ENCODE peak calls at places on chromosomes 13 and 19, in eight cellular contexts. Y, K, E, J, R, X, L and H are unnamed samples.

GRCh38 chr13:24065172-24065571 is 95.3 kb upstream of the SPATA13 start:
- DNase-seq in X (no peak), L (no peak), J (no peak), R (no peak), E (no peak), K (no peak), Y (no peak), H (no peak)

GRCh38 chr13:27926644-27927434 is 7.0 kb downstream of the PDX1 start:
- DNase-seq in X (peak; percentile 50), R (no peak), J (no peak), L (no peak), Y (no peak), K (no peak), E (no peak), H (no peak)

GRCh38 chr19:31913103-31913710 is 432.2 kb upstream of the ZNF507 start:
- DNase-seq in X (no peak), J (no peak), L (no peak), R (no peak), Y (no peak), K (no peak), E (no peak), H (no peak)

GRCh38 chr13:64305246-64305645 is 2889.6 kb upstream of the PCDH20 start:
- DNase-seq in R (peak; percentile 69), E (no peak), Y (peak; percentile 49), X (no peak), K (no peak), L (no peak), J (no peak), H (peak; percentile 12)

GRCh38 chr19:42468273-42468796 is 25.6 kb upstream of the CXCL17 start:
- DNase-seq in R (peak; percentile 62), E (peak; percentile 64), L (no peak), X (no peak), J (no peak), Y (peak; percentile 76), K (peak; percentile 2), H (peak; percentile 81)

GRCh38 chr13:68888832-68889231 is 1218.8 kb upstream of the ATXN8OS start:
- DNase-seq in X (no peak), L (no peak), E (no peak), J (no peak), Y (no peak), K (no peak), R (no peak), H (no peak)

GRCh38 chr13:40789275-40790231 is at the start of gene SLC25A15:
- DNase-seq in Y (peak; percentile 91), R (peak; percentile 80), E (peak; percentile 78), J (peak; percentile 58), K (peak; percentile 46), L (peak; percentile 77), X (peak; percentile 88), H (peak; percentile 95)

GRCh38 chr19:16714702-16715294 is 4.8 kb upstream of the NWD1 start:
- DNase-seq in K (no peak), R (peak; percentile 16), L (peak; percentile 8), Y (peak; percentile 59), J (no peak), X (peak; percentile 30), E (peak; percentile 72), H (peak; percentile 3)

GRCh38 chr19:39845621-39846175 is 481 bp downstream of the FBL start:
- DNase-seq in E (no peak), Y (peak; percentile 31), J (peak; percentile 87), L (no peak), R (no peak), K (no peak), X (no peak), H (peak; percentile 70)

GRCh38 chr13:63044617-63045016 is 1629.0 kb upstream of the PCDH20 start:
- DNase-seq in X (no peak), E (no peak), J (no peak), L (no peak), K (no peak), Y (no peak), R (no peak), H (no peak)

GRCh38 chr13:63050287-63050686 is 1634.6 kb upstream of the PCDH20 start:
- DNase-seq in R (no peak), E (no peak), J (no peak), L (no peak), X (no peak), K (no peak), Y (no peak), H (no peak)

DNA sequence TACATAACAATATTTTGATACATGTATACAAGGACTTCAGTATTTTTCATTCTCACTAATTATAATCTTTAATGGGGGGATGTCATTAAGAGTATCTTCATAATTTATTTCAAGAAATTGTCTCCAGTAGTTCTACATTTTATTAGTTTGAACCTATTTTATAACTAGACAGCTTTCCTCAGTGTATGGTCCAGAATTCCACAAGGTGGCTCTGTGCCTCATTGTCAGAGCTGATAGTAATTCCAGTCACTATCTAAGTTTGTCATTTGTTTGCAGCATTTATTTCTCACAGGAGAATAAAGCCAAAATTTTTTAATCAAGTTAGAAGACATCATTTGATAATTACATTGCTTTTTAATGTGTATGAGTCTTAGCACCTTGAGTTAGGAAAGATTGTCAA is 1633.0 kb upstream of the PCDH20 start:
- DNase-seq in K (no peak), L (no peak), Y (no peak), X (no peak), J (no peak), R (no peak), E (no peak), H (peak; percentile 18)
- TF ChIP-seq CTCF in K (peak; percentile 23), L (no peak), Y (no peak), X (no peak), J (no peak), R (peak; percentile 26), E (no peak), H (no peak)

GRCh38 chr19:17873661-17874422 is 2.1 kb downstream of the SLC5A5 start:
- DNase-seq in E (peak; percentile 60), X (no peak), Y (peak; percentile 30), R (no peak), L (no peak), J (peak; percentile 49), K (no peak), H (peak; percentile 56)

GRCh38 chr19:17879466-17879865 is 7.7 kb downstream of the SLC5A5 start:
- DNase-seq in E (no peak), L (no peak), J (no peak), K (no peak), Y (no peak), X (no peak), R (no peak), H (no peak)

GRCh38 chr19:17874423-17875135 is 2.8 kb downstream of the SLC5A5 start:
- DNase-seq in Y (no peak), L (no peak), R (no peak), E (no peak), J (no peak), X (no peak), K (no peak), H (no peak)

GRCh38 chr19:17881701-17882100 is 10.0 kb downstream of the SLC5A5 start:
- DNase-seq in K (no peak), Y (no peak), E (no peak), R (no peak), L (no peak), X (no peak), J (no peak), H (no peak)

GRCh38 chr19:17877696-17878095 is 6.0 kb downstream of the SLC5A5 start:
- DNase-seq in L (no peak), Y (no peak), K (no peak), R (no peak), J (no peak), E (no peak), X (no peak), H (no peak)
- H3K4me3 ChIP-seq in L (no peak overlapping the region), Y (no peak overlapping the region), K (no peak overlapping the region), R (no peak overlapping the region), J (no peak overlapping the region), E (no peak overlapping the region), X (no peak overlapping the region), H (no peak overlapping the region)

DNA sequence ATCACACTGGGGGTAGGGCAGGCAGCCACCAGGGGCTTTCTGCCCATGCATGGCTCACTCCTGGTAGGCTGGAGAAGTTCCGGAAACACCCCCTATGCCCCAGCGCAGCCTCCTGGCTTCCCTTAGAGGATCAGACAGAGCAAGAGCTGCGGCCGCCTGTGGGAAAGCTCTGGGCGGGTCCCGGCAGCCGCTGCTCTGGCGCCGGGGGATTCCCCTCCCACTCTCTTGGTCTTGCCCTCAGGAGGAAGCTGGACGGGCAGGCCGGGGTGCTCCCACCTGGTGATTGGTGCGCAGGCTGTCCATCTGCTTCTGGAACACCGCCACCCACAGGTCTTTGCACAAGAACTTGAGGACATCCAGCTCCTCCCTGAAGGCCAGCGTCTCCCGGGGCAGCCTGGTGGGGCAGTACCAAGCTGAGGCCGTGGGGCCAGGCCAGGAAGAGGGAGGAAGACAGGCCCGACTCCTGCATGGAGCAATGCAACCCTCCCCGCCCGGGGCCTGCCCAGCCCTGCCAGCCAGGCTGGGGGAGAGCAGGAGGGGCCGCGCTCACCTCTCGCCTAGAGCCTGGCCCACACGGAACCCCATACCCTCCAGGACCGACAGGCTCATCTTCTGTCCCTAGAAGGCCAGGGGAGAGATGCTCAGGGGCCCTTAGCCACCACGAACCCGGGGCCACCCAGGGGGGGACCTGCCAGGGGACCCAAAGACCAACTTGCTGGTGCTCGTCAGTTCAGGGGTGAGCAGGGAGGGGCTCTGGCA is 4.0 kb upstream of the NKPD1 start:
- DNase-seq in K (no peak), L (peak; percentile 36), J (no peak), E (peak; percentile 75), R (peak; percentile 68), X (peak; percentile 56), Y (peak; percentile 89), H (no peak)
- TF ChIP-seq CTCF in K (no peak), L (no peak), J (no peak), E (no peak), R (no peak), X (no peak), Y (no peak), H (no peak)

GRCh38 chr13:111248822-111249221 is 71.6 kb upstream of the TEX29 start:
- DNase-seq in R (no peak), E (no peak), K (no peak), L (no peak), Y (no peak), X (peak; percentile 24), J (no peak), H (no peak)
- H3K4me3 ChIP-seq in R (no peak overlapping the region), E (no peak overlapping the region), K (no peak overlapping the region), L (no peak overlapping the region), Y (no peak overlapping the region), X (no peak overlapping the region), J (no peak overlapping the region), H (no peak overlapping the region)

GRCh38 chr19:55632463-55632834 is 8.1 kb upstream of the ZNF784 start:
- DNase-seq in J (peak; percentile 80), Y (peak; percentile 97), L (peak; percentile 92), R (peak; percentile 90), K (peak; percentile 95), X (peak; percentile 94), E (peak; percentile 97), H (peak; percentile 95)
- TF ChIP-seq CTCF in J (peak; percentile 91), Y (peak; percentile 82), L (peak; percentile 84), R (peak; percentile 85), K (peak; percentile 87), X (peak; percentile 78), E (peak; percentile 72), H (peak; percentile 66)

DNA sequence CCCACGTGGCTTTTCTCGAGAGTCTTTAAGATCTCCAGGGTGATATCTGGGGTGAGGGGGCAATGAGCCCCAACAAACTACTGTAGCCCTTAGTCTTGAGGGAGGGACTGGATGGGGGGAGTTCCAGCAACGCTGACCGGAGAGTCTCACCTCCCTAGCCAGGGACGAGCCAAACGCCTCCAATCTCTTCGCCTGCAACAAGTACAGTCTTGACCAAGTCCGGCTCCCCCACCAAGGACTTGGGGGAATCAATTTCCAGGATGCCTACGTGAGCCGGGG is 442 bp downstream of the CCDC8 start:
- DNase-seq in K (no peak), R (no peak), J (no peak), X (no peak), Y (no peak), E (no peak), L (no peak), H (no peak)
- H3K4me3 ChIP-seq in K (peak overlapping the region; percentile 74), R (peak overlapping the region; percentile 46), J (no peak overlapping the region), X (peak overlapping the region; percentile 83), Y (peak overlapping the region; percentile 76), E (peak overlapping the region; percentile 25), L (peak overlapping the region; percentile 50), H (peak overlapping the region; percentile 53)